ENCODE peak calls at places on chromosomes 12 and 14, in seven cellular contexts. One of them, this sample, is unnamed.

GRCh38 chr14:100866666-100867630 is 36.6 kb downstream of the RTL1 start:
- DNase-seq in fibroblast of mammary gland: no peak
- DNase-seq in lower leg skin: peak; percentile 78
- DNase-seq in pancreas: peak; percentile 47
- DNase-seq in CD8-positive, alpha-beta T cell: no peak
- DNase-seq in natural killer cell: no peak
- DNase-seq in nephron progenitor cell: no peak
- DNase-seq in this sample: no peak

GRCh38 chr14:102020058-102020971 is 55.9 kb downstream of the DYNC1H1 start:
- DNase-seq in CD8-positive, alpha-beta T cell: peak; percentile 35
- DNase-seq in lower leg skin: no peak
- DNase-seq in natural killer cell: no peak
- DNase-seq in nephron progenitor cell: no peak
- DNase-seq in pancreas: no peak
- DNase-seq in fibroblast of mammary gland: peak; percentile 91
- DNase-seq in this sample: no peak

GRCh38 chr12:65152586-65152985 is 16.8 kb upstream of the LEMD3 start:
- DNase-seq in natural killer cell: no peak
- DNase-seq in pancreas: no peak
- DNase-seq in nephron progenitor cell: no peak
- DNase-seq in lower leg skin: no peak
- DNase-seq in fibroblast of mammary gland: peak; percentile 16
- DNase-seq in CD8-positive, alpha-beta T cell: no peak
- DNase-seq in this sample: no peak

GRCh38 chr12:53118771-53119300 is 15.6 kb downstream of the SOAT2 start:
- DNase-seq in pancreas: no peak
- DNase-seq in natural killer cell: no peak
- DNase-seq in lower leg skin: no peak
- DNase-seq in nephron progenitor cell: no peak
- DNase-seq in CD8-positive, alpha-beta T cell: no peak
- DNase-seq in fibroblast of mammary gland: no peak
- DNase-seq in this sample: no peak

GRCh38 chr12:132797820-132798570 is 30.7 kb downstream of the GOLGA3 start:
- DNase-seq in pancreas: no peak
- DNase-seq in nephron progenitor cell: no peak
- DNase-seq in CD8-positive, alpha-beta T cell: no peak
- DNase-seq in natural killer cell: no peak
- DNase-seq in lower leg skin: no peak
- DNase-seq in fibroblast of mammary gland: no peak
- DNase-seq in this sample: no peak

GRCh38 chr14:93002851-93003298 is 79.9 kb downstream of the CHGA start:
- DNase-seq in natural killer cell: no peak
- DNase-seq in CD8-positive, alpha-beta T cell: no peak
- DNase-seq in lower leg skin: no peak
- DNase-seq in pancreas: no peak
- DNase-seq in fibroblast of mammary gland: no peak
- DNase-seq in nephron progenitor cell: no peak
- DNase-seq in this sample: no peak

GRCh38 chr14:69079188-69079742 is 73.7 kb downstream of the DCAF5 start:
- DNase-seq in natural killer cell: no peak
- DNase-seq in pancreas: no peak
- DNase-seq in lower leg skin: no peak
- DNase-seq in nephron progenitor cell: no peak
- DNase-seq in CD8-positive, alpha-beta T cell: no peak
- DNase-seq in fibroblast of mammary gland: peak; percentile 63
- DNase-seq in this sample: no peak

GRCh38 chr12:94140556-94140955 is 7.8 kb upstream of the PLXNC1 start:
- DNase-seq in nephron progenitor cell: peak; percentile 40
- DNase-seq in CD8-positive, alpha-beta T cell: peak; percentile 40
- DNase-seq in pancreas: no peak
- DNase-seq in lower leg skin: no peak
- DNase-seq in fibroblast of mammary gland: peak; percentile 30
- DNase-seq in natural killer cell: peak; percentile 39
- DNase-seq in this sample: peak; percentile 16

GRCh38 chr14:97916100-97916499 is 1118.9 kb downstream of the VRK1 start:
- DNase-seq in CD8-positive, alpha-beta T cell: no peak
- DNase-seq in nephron progenitor cell: no peak
- DNase-seq in pancreas: no peak
- DNase-seq in lower leg skin: no peak
- DNase-seq in natural killer cell: no peak
- DNase-seq in fibroblast of mammary gland: no peak
- DNase-seq in this sample: no peak

GRCh38 chr12:90207799-90208198 is 499.2 kb upstream of the ATP2B1 start:
- DNase-seq in pancreas: no peak
- DNase-seq in natural killer cell: no peak
- DNase-seq in fibroblast of mammary gland: no peak
- DNase-seq in CD8-positive, alpha-beta T cell: no peak
- DNase-seq in nephron progenitor cell: no peak
- DNase-seq in lower leg skin: no peak
- DNase-seq in this sample: no peak

GRCh38 chr12:55931780-55932545 is 1.0 kb downstream of the DGKA start:
- DNase-seq in nephron progenitor cell: peak; percentile 73
- DNase-seq in natural killer cell: peak; percentile 40
- DNase-seq in pancreas: peak; percentile 87
- DNase-seq in lower leg skin: peak; percentile 94
- DNase-seq in fibroblast of mammary gland: peak; percentile 37
- DNase-seq in CD8-positive, alpha-beta T cell: peak; percentile 46
- DNase-seq in this sample: peak; percentile 29

GRCh38 chr14:46245281-46245680 is 406.3 kb downstream of the RPL10L start:
- DNase-seq in natural killer cell: no peak
- DNase-seq in nephron progenitor cell: no peak
- DNase-seq in fibroblast of mammary gland: no peak
- DNase-seq in CD8-positive, alpha-beta T cell: no peak
- DNase-seq in lower leg skin: no peak
- DNase-seq in pancreas: no peak
- DNase-seq in this sample: no peak

GRCh38 chr12:14885718-14886201 is at the start of gene MGP:
- DNase-seq in lower leg skin: peak; percentile 90
- DNase-seq in natural killer cell: no peak
- DNase-seq in pancreas: no peak
- DNase-seq in CD8-positive, alpha-beta T cell: no peak
- DNase-seq in nephron progenitor cell: no peak
- DNase-seq in fibroblast of mammary gland: peak; percentile 75
- DNase-seq in this sample: no peak

GRCh38 chr14:104726600-104727451 is 2.8 kb downstream of the ADSS1 start:
- DNase-seq in CD8-positive, alpha-beta T cell: no peak
- DNase-seq in lower leg skin: no peak
- DNase-seq in pancreas: no peak
- DNase-seq in nephron progenitor cell: peak; percentile 40
- DNase-seq in fibroblast of mammary gland: no peak
- DNase-seq in natural killer cell: no peak
- DNase-seq in this sample: no peak
- TF ChIP-seq CTCF in CD8-positive, alpha-beta T cell: no peak
- TF ChIP-seq CTCF in lower leg skin: no peak
- TF ChIP-seq CTCF in pancreas: no peak
- TF ChIP-seq CTCF in nephron progenitor cell: no peak
- TF ChIP-seq CTCF in fibroblast of mammary gland: no peak
- TF ChIP-seq CTCF in natural killer cell: no peak
- TF ChIP-seq CTCF in this sample: peak; percentile 39

GRCh38 chr14:87935895-87936294 is 57.1 kb downstream of the GALC start:
- DNase-seq in natural killer cell: no peak
- DNase-seq in lower leg skin: no peak
- DNase-seq in pancreas: no peak
- DNase-seq in nephron progenitor cell: no peak
- DNase-seq in CD8-positive, alpha-beta T cell: no peak
- DNase-seq in fibroblast of mammary gland: no peak
- DNase-seq in this sample: no peak

GRCh38 chr14:87935081-87935828 is 57.7 kb downstream of the GALC start:
- DNase-seq in fibroblast of mammary gland: peak; percentile 8
- DNase-seq in natural killer cell: no peak
- DNase-seq in CD8-positive, alpha-beta T cell: no peak
- DNase-seq in lower leg skin: no peak
- DNase-seq in pancreas: no peak
- DNase-seq in nephron progenitor cell: no peak
- DNase-seq in this sample: no peak

GRCh38 chr14:87934185-87934584 is 58.8 kb downstream of the GALC start:
- DNase-seq in pancreas: no peak
- DNase-seq in natural killer cell: no peak
- DNase-seq in CD8-positive, alpha-beta T cell: no peak
- DNase-seq in nephron progenitor cell: no peak
- DNase-seq in fibroblast of mammary gland: peak; percentile 5
- DNase-seq in lower leg skin: no peak
- DNase-seq in this sample: no peak
- TF ChIP-seq CTCF in pancreas: no peak
- TF ChIP-seq CTCF in natural killer cell: no peak
- TF ChIP-seq CTCF in CD8-positive, alpha-beta T cell: no peak
- TF ChIP-seq CTCF in nephron progenitor cell: no peak
- TF ChIP-seq CTCF in fibroblast of mammary gland: no peak
- TF ChIP-seq CTCF in lower leg skin: no peak
- TF ChIP-seq CTCF in this sample: no peak

DNA sequence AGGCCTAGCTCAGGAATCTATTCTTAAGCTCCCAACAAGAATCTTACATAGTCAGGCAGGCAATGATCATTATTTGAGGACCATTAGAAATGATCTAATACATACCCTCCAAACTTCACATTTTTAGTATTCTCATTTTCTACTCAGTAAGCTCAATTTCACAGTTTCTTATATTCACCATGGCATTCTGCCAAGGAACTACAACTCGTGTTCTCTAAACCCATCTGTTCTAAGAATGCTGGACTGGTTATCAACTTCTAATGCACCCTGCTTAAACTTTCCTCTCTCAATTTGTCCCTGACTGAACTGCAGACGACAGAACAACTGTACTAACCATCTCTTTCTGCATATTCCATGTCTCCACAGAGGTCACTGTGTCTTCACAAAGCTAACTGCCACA is 58.7 kb downstream of the GXYLT1 start:
- DNase-seq in nephron progenitor cell: no peak
- DNase-seq in fibroblast of mammary gland: peak; percentile 31
- DNase-seq in natural killer cell: no peak
- DNase-seq in CD8-positive, alpha-beta T cell: no peak
- DNase-seq in lower leg skin: no peak
- DNase-seq in pancreas: no peak
- DNase-seq in this sample: no peak
- TF ChIP-seq CTCF in nephron progenitor cell: no peak
- TF ChIP-seq CTCF in fibroblast of mammary gland: no peak
- TF ChIP-seq CTCF in natural killer cell: no peak
- TF ChIP-seq CTCF in CD8-positive, alpha-beta T cell: no peak
- TF ChIP-seq CTCF in lower leg skin: no peak
- TF ChIP-seq CTCF in pancreas: no peak
- TF ChIP-seq CTCF in this sample: no peak

GRCh38 chr14:104245075-104245474 is 106.7 kb downstream of the KIF26A start:
- DNase-seq in fibroblast of mammary gland: no peak
- DNase-seq in nephron progenitor cell: no peak
- DNase-seq in pancreas: no peak
- DNase-seq in CD8-positive, alpha-beta T cell: no peak
- DNase-seq in lower leg skin: peak; percentile 66
- DNase-seq in natural killer cell: no peak
- DNase-seq in this sample: no peak
- TF ChIP-seq CTCF in fibroblast of mammary gland: no peak
- TF ChIP-seq CTCF in nephron progenitor cell: no peak
- TF ChIP-seq CTCF in pancreas: no peak
- TF ChIP-seq CTCF in CD8-positive, alpha-beta T cell: no peak
- TF ChIP-seq CTCF in lower leg skin: no peak
- TF ChIP-seq CTCF in natural killer cell: no peak
- TF ChIP-seq CTCF in this sample: no peak

GRCh38 chr14:24271834-24272263 is 452 bp upstream of the RABGGTA start:
- DNase-seq in lower leg skin: no peak
- DNase-seq in natural killer cell: no peak
- DNase-seq in CD8-positive, alpha-beta T cell: no peak
- DNase-seq in pancreas: no peak
- DNase-seq in nephron progenitor cell: no peak
- DNase-seq in fibroblast of mammary gland: no peak
- DNase-seq in this sample: no peak

GRCh38 chr14:24274101-24274543 is 2.7 kb upstream of the RABGGTA start:
- DNase-seq in fibroblast of mammary gland: peak; percentile 6
- DNase-seq in CD8-positive, alpha-beta T cell: no peak
- DNase-seq in pancreas: no peak
- DNase-seq in nephron progenitor cell: no peak
- DNase-seq in natural killer cell: no peak
- DNase-seq in lower leg skin: no peak
- DNase-seq in this sample: no peak

GRCh38 chr14:24272442-24272841 is 1.0 kb upstream of the RABGGTA start:
- DNase-seq in fibroblast of mammary gland: no peak
- DNase-seq in natural killer cell: no peak
- DNase-seq in pancreas: no peak
- DNase-seq in lower leg skin: no peak
- DNase-seq in nephron progenitor cell: no peak
- DNase-seq in CD8-positive, alpha-beta T cell: no peak
- DNase-seq in this sample: no peak

GRCh38 chr14:24275524-24276139 is 4.2 kb upstream of the RABGGTA start:
- DNase-seq in natural killer cell: no peak
- DNase-seq in pancreas: no peak
- DNase-seq in nephron progenitor cell: peak; percentile 24
- DNase-seq in lower leg skin: no peak
- DNase-seq in fibroblast of mammary gland: no peak
- DNase-seq in CD8-positive, alpha-beta T cell: no peak
- DNase-seq in this sample: no peak

GRCh38 chr14:24273422-24273998 is 2.1 kb upstream of the RABGGTA start:
- DNase-seq in fibroblast of mammary gland: no peak
- DNase-seq in nephron progenitor cell: no peak
- DNase-seq in CD8-positive, alpha-beta T cell: no peak
- DNase-seq in pancreas: no peak
- DNase-seq in natural killer cell: no peak
- DNase-seq in lower leg skin: no peak
- DNase-seq in this sample: no peak
- TF ChIP-seq CTCF in fibroblast of mammary gland: no peak
- TF ChIP-seq CTCF in nephron progenitor cell: no peak
- TF ChIP-seq CTCF in CD8-positive, alpha-beta T cell: no peak
- TF ChIP-seq CTCF in pancreas: no peak
- TF ChIP-seq CTCF in natural killer cell: no peak
- TF ChIP-seq CTCF in lower leg skin: no peak
- TF ChIP-seq CTCF in this sample: no peak

GRCh38 chr14:75018684-75019083 is 16.0 kb downstream of the EIF2B2 start:
- DNase-seq in lower leg skin: no peak
- DNase-seq in CD8-positive, alpha-beta T cell: no peak
- DNase-seq in fibroblast of mammary gland: no peak
- DNase-seq in natural killer cell: no peak
- DNase-seq in nephron progenitor cell: no peak
- DNase-seq in pancreas: no peak
- DNase-seq in this sample: no peak

GRCh38 chr14:75025876-75026275 is 23.2 kb downstream of the EIF2B2 start:
- DNase-seq in pancreas: no peak
- DNase-seq in lower leg skin: no peak
- DNase-seq in CD8-positive, alpha-beta T cell: no peak
- DNase-seq in natural killer cell: no peak
- DNase-seq in fibroblast of mammary gland: no peak
- DNase-seq in nephron progenitor cell: no peak
- DNase-seq in this sample: no peak

GRCh38 chr14:75025082-75025481 is 22.4 kb downstream of the EIF2B2 start:
- DNase-seq in natural killer cell: no peak
- DNase-seq in fibroblast of mammary gland: no peak
- DNase-seq in lower leg skin: no peak
- DNase-seq in pancreas: no peak
- DNase-seq in nephron progenitor cell: no peak
- DNase-seq in CD8-positive, alpha-beta T cell: no peak
- DNase-seq in this sample: no peak

GRCh38 chr14:75023108-75023507 is 20.4 kb downstream of the EIF2B2 start:
- DNase-seq in CD8-positive, alpha-beta T cell: no peak
- DNase-seq in pancreas: no peak
- DNase-seq in lower leg skin: no peak
- DNase-seq in natural killer cell: no peak
- DNase-seq in nephron progenitor cell: no peak
- DNase-seq in fibroblast of mammary gland: no peak
- DNase-seq in this sample: no peak

DNA sequence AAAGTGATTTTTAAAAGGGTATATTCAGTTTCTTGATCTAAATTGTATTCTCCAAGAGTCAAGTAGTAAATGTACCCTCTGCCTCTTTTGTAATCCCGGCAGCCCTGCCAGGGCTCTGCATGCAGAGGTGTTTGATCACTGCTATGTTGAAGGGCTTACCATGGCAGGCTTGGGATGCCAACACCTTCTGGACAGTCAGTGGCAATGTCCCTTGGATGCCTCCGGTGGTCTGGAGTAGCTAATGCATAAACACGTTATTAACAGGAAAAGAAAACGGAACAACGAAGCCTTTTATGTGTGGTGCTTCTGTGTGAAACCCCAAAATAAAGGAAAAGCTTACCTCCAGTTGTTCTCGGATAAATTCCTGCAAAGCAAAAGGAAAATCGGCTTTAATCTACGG is 19.9 kb downstream of the EIF2B2 start:
- DNase-seq in pancreas: no peak
- DNase-seq in fibroblast of mammary gland: no peak
- DNase-seq in natural killer cell: no peak
- DNase-seq in CD8-positive, alpha-beta T cell: no peak
- DNase-seq in nephron progenitor cell: peak; percentile 9
- DNase-seq in lower leg skin: no peak
- DNase-seq in this sample: peak; percentile 19
- TF ChIP-seq CTCF in pancreas: no peak
- TF ChIP-seq CTCF in fibroblast of mammary gland: peak; percentile 36
- TF ChIP-seq CTCF in natural killer cell: peak; percentile 21
- TF ChIP-seq CTCF in CD8-positive, alpha-beta T cell: no peak
- TF ChIP-seq CTCF in nephron progenitor cell: peak; percentile 42
- TF ChIP-seq CTCF in lower leg skin: no peak
- TF ChIP-seq CTCF in this sample: peak; percentile 55

This sample was measured in neural crest cell.